ENCODE peak calls at places on chromosomes 16 and 17, in eight cellular contexts. T, K, Y, D, J, W, X and C are unnamed samples.
A peak's percentile ranks its signal among the peaks of the same experiment; 100 is the strongest.

GRCh38 chr16:46688101-46688656 is 799 bp downstream of the VPS35 start:
- DNase-seq in T (no peak), D (no peak), W (no peak), X (peak; percentile 62), K (peak; percentile 76), J (peak; percentile 89), Y (no peak), C (no peak)

GRCh38 chr17:17076066-17076465 is 33.8 kb downstream of the MPRIP start:
- DNase-seq in D (no peak), Y (no peak), X (no peak), T (no peak), W (no peak), K (no peak), J (no peak), C (no peak)

GRCh38 chr16:49931931-49932330 is 76.0 kb upstream of the ZNF423 start:
- DNase-seq in W (no peak), X (no peak), K (no peak), J (no peak), D (no peak), T (no peak), Y (no peak), C (no peak)

GRCh38 chr16:85586360-85587145 is 26.6 kb upstream of the GSE1 start:
- DNase-seq in K (no peak), J (no peak), D (peak; percentile 69), T (no peak), W (no peak), Y (no peak), X (no peak), C (no peak)

GRCh38 chr17:10799407-10799806 is 4.5 kb downstream of the TMEM238L start:
- DNase-seq in T (no peak), K (no peak), X (no peak), D (no peak), J (no peak), Y (no peak), W (no peak), C (no peak)

GRCh38 chr16:1729445-1729844 is 23.4 kb downstream of the MAPK8IP3 start:
- DNase-seq in K (no peak), W (no peak), X (no peak), J (no peak), Y (no peak), D (no peak), T (no peak), C (no peak)

GRCh38 chr17:51908841-51909537 is 249.5 kb downstream of the CA10 start:
- DNase-seq in K (no peak), J (no peak), D (no peak), T (no peak), W (no peak), Y (no peak), X (no peak), C (no peak)

GRCh38 chr16:88424536-88425230 is 28.4 kb upstream of the ZFPM1 start:
- DNase-seq in K (peak; percentile 21), D (peak; percentile 21), T (no peak), X (no peak), Y (no peak), W (no peak), J (no peak), C (no peak)

GRCh38 chr17:4822835-4823234 is 10.3 kb upstream of the MINK1 start:
- DNase-seq in J (no peak), K (no peak), X (no peak), Y (no peak), W (no peak), D (no peak), T (no peak), C (no peak)

GRCh38 chr17:44898768-44899073 is 524 bp downstream of the EFTUD2 start:
- DNase-seq in D (no peak), W (no peak), X (no peak), J (peak; percentile 84), K (no peak), Y (no peak), T (no peak), C (no peak)

GRCh38 chr17:67488161-67488560 is 111.1 kb downstream of the PITPNC1 start:
- DNase-seq in D (no peak), K (no peak), J (no peak), Y (no peak), X (no peak), T (no peak), W (no peak), C (no peak)
- TF ChIP-seq CTCF in D (no peak), K (no peak), J (no peak), Y (no peak), X (no peak), T (no peak), W (no peak), C (no peak)

GRCh38 chr17:46850688-46851028 is 725 bp upstream of the WNT9B start:
- DNase-seq in K (no peak), Y (no peak), D (no peak), T (no peak), J (no peak), W (no peak), X (no peak), C (no peak)

GRCh38 chr17:46848534-46848933 is 2.8 kb upstream of the WNT9B start:
- DNase-seq in K (no peak), X (no peak), J (no peak), D (no peak), W (no peak), T (no peak), Y (no peak), C (no peak)

GRCh38 chr17:46854515-46854914 is 3.1 kb downstream of the WNT9B start:
- DNase-seq in J (no peak), Y (no peak), T (no peak), D (no peak), K (no peak), X (no peak), W (no peak), C (no peak)

GRCh38 chr17:46853896-46854444 is 2.6 kb downstream of the WNT9B start:
- DNase-seq in K (peak; percentile 32), W (no peak), T (no peak), X (no peak), J (no peak), D (no peak), Y (no peak), C (no peak)

DNA sequence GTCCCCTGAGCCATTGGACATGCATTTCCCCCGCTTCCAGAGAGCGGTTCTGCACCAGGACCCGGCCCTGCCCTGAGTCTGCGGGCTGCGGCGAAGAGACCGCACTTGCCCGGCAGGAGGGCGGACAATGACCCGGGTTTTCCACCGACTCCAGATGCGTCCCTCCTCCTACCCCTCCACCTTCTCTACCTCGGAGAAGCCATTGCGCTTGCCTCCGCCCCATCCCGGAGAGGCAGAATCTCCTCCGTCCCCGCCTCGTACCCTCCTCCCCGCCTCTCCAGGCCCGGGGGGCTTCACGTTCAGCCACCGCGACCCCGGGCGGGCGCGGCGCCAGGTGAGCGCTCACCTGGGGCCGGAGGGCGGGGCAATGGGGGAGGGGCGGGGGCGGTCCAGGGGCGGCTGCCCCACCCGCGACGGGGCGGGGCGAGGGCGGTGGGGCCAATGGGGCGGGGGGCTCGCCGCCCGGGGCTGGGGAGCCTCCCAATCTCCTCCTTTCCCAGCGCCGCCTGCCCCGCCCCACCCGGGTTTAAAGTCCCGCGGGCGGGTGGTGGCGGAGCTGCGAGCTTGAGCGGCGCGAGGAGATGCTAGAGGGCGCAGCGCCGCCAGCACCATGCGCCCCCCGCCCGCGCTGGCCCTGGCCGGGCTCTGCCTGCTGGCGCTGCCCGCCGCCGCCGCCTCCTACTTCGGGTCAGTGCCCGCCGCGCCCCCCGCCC is at the start of gene WNT9B:
- DNase-seq in D (no peak), W (no peak), J (no peak), K (peak; percentile 23), Y (no peak), T (peak; percentile 92), X (no peak), C (peak; percentile 32)
- TF ChIP-seq CTCF in D (no peak), W (no peak), J (no peak), K (no peak), Y (no peak), T (no peak), X (no peak), C (no peak)

GRCh38 chr17:35213412-35213925 is 19.3 kb upstream of the SLC35G3 start:
- DNase-seq in T (no peak), X (no peak), K (no peak), W (no peak), Y (no peak), D (no peak), J (no peak), C (no peak)

GRCh38 chr17:35212668-35213067 is 18.5 kb upstream of the SLC35G3 start:
- DNase-seq in J (no peak), K (no peak), W (no peak), D (no peak), Y (no peak), T (no peak), X (no peak), C (no peak)

GRCh38 chr17:35214631-35215273 is 20.6 kb upstream of the SLC35G3 start:
- DNase-seq in X (no peak), K (no peak), T (no peak), D (no peak), W (no peak), J (peak; percentile 25), Y (no peak), C (no peak)

GRCh38 chr17:35214192-35214591 is 20.0 kb upstream of the SLC35G3 start:
- DNase-seq in J (peak; percentile 57), K (no peak), Y (no peak), X (peak; percentile 20), D (no peak), W (no peak), T (no peak), C (no peak)

DNA sequence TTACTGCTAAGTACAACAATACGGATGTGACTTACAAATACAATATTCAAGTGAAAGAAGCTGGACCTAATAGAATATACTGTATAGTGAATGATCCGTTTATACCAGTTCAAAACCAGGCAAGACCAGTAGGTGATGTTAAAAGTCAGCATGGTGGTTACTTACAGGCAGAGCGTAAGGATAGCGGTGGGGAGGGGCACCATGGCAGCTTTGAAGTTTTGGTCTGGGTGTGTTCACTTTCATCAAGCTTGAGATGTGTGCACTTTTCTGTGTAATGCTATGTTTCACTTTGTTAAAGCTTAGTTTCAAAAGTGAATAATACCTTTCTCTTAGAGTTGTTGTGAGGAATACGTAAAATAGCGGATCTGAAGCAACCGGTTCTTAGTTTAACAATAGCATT is 16.5 kb upstream of the SLC35G3 start:
- DNase-seq in X (no peak), Y (no peak), D (no peak), K (no peak), J (no peak), W (no peak), T (no peak), C (no peak)
- TF ChIP-seq CTCF in X (no peak), Y (no peak), D (no peak), K (no peak), J (no peak), W (no peak), T (no peak), C (no peak)

GRCh38 chr17:79904865-79905264 is 65.6 kb upstream of the CBX4 start:
- DNase-seq in D (no peak), Y (no peak), K (no peak), J (peak; percentile 79), T (no peak), X (no peak), W (no peak), C (no peak)

GRCh38 chr17:79907855-79908254 is 68.6 kb upstream of the CBX4 start:
- DNase-seq in J (no peak), W (no peak), K (no peak), X (no peak), T (no peak), D (peak; percentile 45), Y (no peak), C (no peak)

GRCh38 chr17:79907217-79907715 is 68.0 kb upstream of the CBX4 start:
- DNase-seq in D (no peak), Y (no peak), X (no peak), T (no peak), K (no peak), W (no peak), J (no peak), C (no peak)

GRCh38 chr17:79909121-79909520 is 69.9 kb upstream of the CBX4 start:
- DNase-seq in J (no peak), X (no peak), D (no peak), T (no peak), W (no peak), K (no peak), Y (no peak), C (no peak)

GRCh38 chr17:79905832-79906231 is 66.6 kb upstream of the CBX4 start:
- DNase-seq in W (no peak), D (no peak), Y (no peak), X (no peak), K (no peak), T (peak; percentile 59), J (peak; percentile 76), C (no peak)
- TF ChIP-seq CTCF in W (no peak), D (no peak), Y (peak; percentile 52), X (no peak), K (no peak), T (peak; percentile 66), J (peak; percentile 55), C (peak; percentile 47)